ENCODE peak calls at places on chromosomes 6 and 20, in ten cellular contexts. P is activated CD8-positive, alpha-beta memory T cell treated with anti-CD3 and anti-CD28 coated beads for 1 hour; O is stimulated activated naive CD4-positive, alpha-beta T cell; K is pancreas; V is nephron progenitor cell; Q is mucosa of gallbladder; B is cerebellar cortex; D is NCI-H187; J is ELR; L is HCEC 1CT. W is an unnamed sample.

GRCh38 chr6:135265278-135265677 is 84.2 kb downstream of the MYB start:
- DNase-seq in J (no peak), L (no peak), O (no peak), P (no peak), Q (no peak), V (no peak), B (no peak), D (no peak), K (no peak), W (no peak)

GRCh38 chr20:24045621-24046020 is 57.0 kb upstream of the GGTLC1 start:
- DNase-seq in K (no peak), V (no peak), P (no peak), Q (no peak), D (no peak), B (no peak), O (peak), J (no peak), L (no peak), W (no peak)

GRCh38 chr6:154583546-154584188 is 73.2 kb upstream of the CNKSR3 start:
- DNase-seq in K (no peak), V (no peak), Q (no peak), O (no peak), L (no peak), B (no peak), P (no peak), J (no peak), D (no peak), W (no peak)

GRCh38 chr6:5181494-5182287 is 79.1 kb downstream of the LYRM4 start:
- DNase-seq in O (no peak), V (no peak), P (no peak), L (no peak), K (no peak), Q (peak), B (no peak), J (no peak), D (no peak), W (no peak)

GRCh38 chr6:32668226-32668747 is 1.8 kb upstream of the HLA-DQB1 start:
- DNase-seq in O (no peak), Q (peak), B (peak), V (no peak), L (no peak), K (no peak), J (peak), P (no peak), D (no peak), W (peak)

GRCh38 chr6:125944434-125944816 is 12.1 kb upstream of the HINT3 start:
- DNase-seq in B (no peak), V (no peak), O (no peak), P (no peak), D (no peak), Q (peak), J (peak), L (peak), K (no peak), W (no peak)

GRCh38 chr20:38113401-38114325 is 51.4 kb downstream of the TGM2 start:
- DNase-seq in D (no peak), L (peak), B (peak), Q (peak), J (peak), V (peak), K (no peak), O (no peak), P (no peak), W (no peak)

GRCh38 chr6:12748411-12748810 is 31.8 kb downstream of the PHACTR1 start:
- DNase-seq in K (no peak), B (no peak), L (no peak), O (no peak), V (no peak), J (no peak), D (no peak), Q (no peak), P (no peak), W (no peak)

GRCh38 chr6:3913958-3914337 is 64.8 kb downstream of the FAM50B start:
- DNase-seq in K (no peak), J (peak), P (no peak), Q (no peak), V (no peak), B (no peak), D (no peak), L (no peak), O (no peak), W (no peak)

GRCh38 chr6:74362391-74362790 is 666.4 kb downstream of the CD109 start:
- DNase-seq in O (no peak), D (no peak), V (no peak), Q (no peak), P (no peak), L (no peak), K (no peak), J (no peak), B (no peak), W (no peak)

GRCh38 chr6:131954775-131955107 is 3.6 kb upstream of the CCN2 start:
- DNase-seq in Q (peak), O (no peak), L (peak), D (no peak), P (no peak), J (peak), V (no peak), K (no peak), B (peak), W (no peak)

GRCh38 chr6:12993283-12993898 is 276.8 kb downstream of the PHACTR1 start:
- DNase-seq in D (no peak), Q (no peak), O (no peak), V (no peak), B (no peak), P (no peak), J (no peak), K (no peak), L (no peak), W (no peak)

GRCh38 chr20:53809728-53810365 is 216.2 kb upstream of the ZNF217 start:
- DNase-seq in V (no peak), J (no peak), L (no peak), K (no peak), Q (no peak), O (no peak), B (no peak), D (no peak), P (no peak), W (no peak)

GRCh38 chr20:40612837-40613236 is 76.2 kb downstream of the MAFB start:
- DNase-seq in B (no peak), L (no peak), Q (no peak), K (no peak), V (no peak), O (no peak), J (no peak), P (no peak), D (no peak), W (no peak)

GRCh38 chr6:148251286-148251685 is 91.4 kb upstream of the SASH1 start:
- DNase-seq in D (no peak), V (no peak), P (no peak), B (peak), Q (no peak), O (peak), L (peak), J (peak), K (no peak), W (no peak)

GRCh38 chr20:6993016-6993415 is 225.5 kb downstream of the BMP2 start:
- DNase-seq in O (no peak), V (no peak), J (no peak), B (no peak), K (no peak), D (no peak), L (no peak), P (no peak), Q (no peak), W (no peak)